ENCODE peak calls at places on chromosomes 2 and 18, in seven cellular contexts. One of them, this sample, is unnamed.

GRCh38 chr2:118718921-118719320 is 128.5 kb downstream of the EN1 start:
- DNase-seq in fibroblast of lung: no peak
- DNase-seq in IMR-90: no peak
- DNase-seq in esophagus squamous epithelium: no peak
- DNase-seq in uterus: no peak
- DNase-seq in right atrium auricular region: no peak
- DNase-seq in transverse colon: no peak
- DNase-seq in this sample: peak; percentile 83

GRCh38 chr18:59820663-59821062 is 79.1 kb upstream of the PMAIP1 start:
- DNase-seq in right atrium auricular region: no peak
- DNase-seq in fibroblast of lung: peak; percentile 36
- DNase-seq in IMR-90: peak; percentile 34
- DNase-seq in uterus: no peak
- DNase-seq in transverse colon: no peak
- DNase-seq in esophagus squamous epithelium: no peak
- DNase-seq in this sample: no peak

GRCh38 chr2:106961328-106961727 is 75.4 kb upstream of the ST6GAL2 start:
- DNase-seq in transverse colon: no peak
- DNase-seq in esophagus squamous epithelium: no peak
- DNase-seq in IMR-90: peak; percentile 5
- DNase-seq in uterus: no peak
- DNase-seq in right atrium auricular region: no peak
- DNase-seq in fibroblast of lung: no peak
- DNase-seq in this sample: no peak

GRCh38 chr18:63551769-63552168 is 9.6 kb downstream of the SERPINB12 start:
- DNase-seq in transverse colon: no peak
- DNase-seq in uterus: no peak
- DNase-seq in esophagus squamous epithelium: no peak
- DNase-seq in IMR-90: no peak
- DNase-seq in right atrium auricular region: no peak
- DNase-seq in fibroblast of lung: no peak
- DNase-seq in this sample: no peak

GRCh38 chr18:31657823-31658669 is 26.3 kb downstream of the B4GALT6 start:
- DNase-seq in uterus: no peak
- DNase-seq in transverse colon: no peak
- DNase-seq in esophagus squamous epithelium: no peak
- DNase-seq in fibroblast of lung: no peak
- DNase-seq in IMR-90: no peak
- DNase-seq in right atrium auricular region: no peak
- DNase-seq in this sample: no peak

GRCh38 chr2:221758076-221758475 is 186.0 kb upstream of the EPHA4 start:
- DNase-seq in esophagus squamous epithelium: no peak
- DNase-seq in transverse colon: no peak
- DNase-seq in fibroblast of lung: no peak
- DNase-seq in uterus: no peak
- DNase-seq in right atrium auricular region: no peak
- DNase-seq in IMR-90: no peak
- DNase-seq in this sample: no peak

GRCh38 chr18:41075212-41075611 is 879.8 kb upstream of the PIK3C3 start:
- DNase-seq in fibroblast of lung: peak; percentile 80
- DNase-seq in transverse colon: no peak
- DNase-seq in esophagus squamous epithelium: no peak
- DNase-seq in uterus: no peak
- DNase-seq in right atrium auricular region: no peak
- DNase-seq in IMR-90: peak; percentile 94
- DNase-seq in this sample: peak; percentile 82

GRCh38 chr2:209578394-209579006 is 154.7 kb downstream of the MAP2 start:
- DNase-seq in transverse colon: no peak
- DNase-seq in uterus: no peak
- DNase-seq in right atrium auricular region: no peak
- DNase-seq in esophagus squamous epithelium: no peak
- DNase-seq in fibroblast of lung: no peak
- DNase-seq in IMR-90: no peak
- DNase-seq in this sample: no peak

GRCh38 chr2:105926960-105927678 is 182.4 kb downstream of the NCK2 start:
- DNase-seq in fibroblast of lung: no peak
- DNase-seq in right atrium auricular region: no peak
- DNase-seq in transverse colon: peak; percentile 25
- DNase-seq in uterus: no peak
- DNase-seq in esophagus squamous epithelium: no peak
- DNase-seq in IMR-90: no peak
- DNase-seq in this sample: no peak

GRCh38 chr2:58237741-58238140 is 3.4 kb downstream of the FANCL start:
- DNase-seq in IMR-90: no peak
- DNase-seq in esophagus squamous epithelium: no peak
- DNase-seq in fibroblast of lung: no peak
- DNase-seq in uterus: no peak
- DNase-seq in right atrium auricular region: no peak
- DNase-seq in transverse colon: no peak
- DNase-seq in this sample: no peak

GRCh38 chr2:134372611-134373131 is 118.8 kb downstream of the MGAT5 start:
- DNase-seq in transverse colon: no peak
- DNase-seq in IMR-90: peak; percentile 94
- DNase-seq in esophagus squamous epithelium: no peak
- DNase-seq in fibroblast of lung: peak; percentile 91
- DNase-seq in right atrium auricular region: no peak
- DNase-seq in uterus: peak; percentile 50
- DNase-seq in this sample: peak; percentile 76

GRCh38 chr18:40821596-40822243 is 1133.3 kb upstream of the PIK3C3 start:
- DNase-seq in uterus: no peak
- DNase-seq in transverse colon: no peak
- DNase-seq in IMR-90: no peak
- DNase-seq in right atrium auricular region: no peak
- DNase-seq in esophagus squamous epithelium: no peak
- DNase-seq in fibroblast of lung: no peak
- DNase-seq in this sample: no peak

GRCh38 chr18:808502-808901 is 3.5 kb downstream of the YES1 start:
- DNase-seq in fibroblast of lung: no peak
- DNase-seq in transverse colon: no peak
- DNase-seq in esophagus squamous epithelium: no peak
- DNase-seq in IMR-90: no peak
- DNase-seq in right atrium auricular region: no peak
- DNase-seq in uterus: no peak
- DNase-seq in this sample: no peak

GRCh38 chr2:62817348-62817747 is 111.8 kb downstream of the EHBP1 start:
- DNase-seq in IMR-90: no peak
- DNase-seq in esophagus squamous epithelium: no peak
- DNase-seq in uterus: no peak
- DNase-seq in transverse colon: no peak
- DNase-seq in right atrium auricular region: no peak
- DNase-seq in fibroblast of lung: no peak
- DNase-seq in this sample: peak; percentile 33

GRCh38 chr2:207528980-207529329 is 807 bp upstream of the CREB1 start:
- DNase-seq in esophagus squamous epithelium: no peak
- DNase-seq in fibroblast of lung: peak; percentile 26
- DNase-seq in uterus: peak; percentile 50
- DNase-seq in IMR-90: no peak
- DNase-seq in right atrium auricular region: peak; percentile 62
- DNase-seq in transverse colon: peak; percentile 53
- DNase-seq in this sample: peak; percentile 26
- TF ChIP-seq CTCF in esophagus squamous epithelium: no peak
- TF ChIP-seq CTCF in fibroblast of lung: peak; percentile 21
- TF ChIP-seq CTCF in uterus: no peak
- TF ChIP-seq CTCF in IMR-90: peak; percentile 7
- TF ChIP-seq CTCF in right atrium auricular region: peak; percentile 36
- TF ChIP-seq CTCF in transverse colon: peak; percentile 21
- TF ChIP-seq CTCF in this sample: no peak

GRCh38 chr2:64978514-64979268 is 10.5 kb upstream of the SLC1A4 start:
- DNase-seq in fibroblast of lung: no peak
- DNase-seq in right atrium auricular region: no peak
- DNase-seq in esophagus squamous epithelium: no peak
- DNase-seq in IMR-90: peak; percentile 64
- DNase-seq in uterus: no peak
- DNase-seq in transverse colon: no peak
- DNase-seq in this sample: peak; percentile 58
- H3K4me3 ChIP-seq in fibroblast of lung: no peak overlapping the region
- H3K4me3 ChIP-seq in right atrium auricular region: no peak overlapping the region
- H3K4me3 ChIP-seq in esophagus squamous epithelium: no peak overlapping the region
- H3K4me3 ChIP-seq in IMR-90: no peak overlapping the region
- H3K4me3 ChIP-seq in uterus: no peak overlapping the region
- H3K4me3 ChIP-seq in transverse colon: no peak overlapping the region
- H3K4me3 ChIP-seq in this sample: no peak overlapping the region

GRCh38 chr2:71789556-71790219 is 336.3 kb downstream of the DYSF start:
- DNase-seq in fibroblast of lung: no peak
- DNase-seq in uterus: no peak
- DNase-seq in transverse colon: no peak
- DNase-seq in IMR-90: no peak
- DNase-seq in right atrium auricular region: no peak
- DNase-seq in esophagus squamous epithelium: no peak
- DNase-seq in this sample: no peak
- TF ChIP-seq CTCF in fibroblast of lung: peak; percentile 3
- TF ChIP-seq CTCF in uterus: no peak
- TF ChIP-seq CTCF in transverse colon: no peak
- TF ChIP-seq CTCF in IMR-90: peak; percentile 12
- TF ChIP-seq CTCF in right atrium auricular region: no peak
- TF ChIP-seq CTCF in esophagus squamous epithelium: no peak
- TF ChIP-seq CTCF in this sample: no peak

DNA sequence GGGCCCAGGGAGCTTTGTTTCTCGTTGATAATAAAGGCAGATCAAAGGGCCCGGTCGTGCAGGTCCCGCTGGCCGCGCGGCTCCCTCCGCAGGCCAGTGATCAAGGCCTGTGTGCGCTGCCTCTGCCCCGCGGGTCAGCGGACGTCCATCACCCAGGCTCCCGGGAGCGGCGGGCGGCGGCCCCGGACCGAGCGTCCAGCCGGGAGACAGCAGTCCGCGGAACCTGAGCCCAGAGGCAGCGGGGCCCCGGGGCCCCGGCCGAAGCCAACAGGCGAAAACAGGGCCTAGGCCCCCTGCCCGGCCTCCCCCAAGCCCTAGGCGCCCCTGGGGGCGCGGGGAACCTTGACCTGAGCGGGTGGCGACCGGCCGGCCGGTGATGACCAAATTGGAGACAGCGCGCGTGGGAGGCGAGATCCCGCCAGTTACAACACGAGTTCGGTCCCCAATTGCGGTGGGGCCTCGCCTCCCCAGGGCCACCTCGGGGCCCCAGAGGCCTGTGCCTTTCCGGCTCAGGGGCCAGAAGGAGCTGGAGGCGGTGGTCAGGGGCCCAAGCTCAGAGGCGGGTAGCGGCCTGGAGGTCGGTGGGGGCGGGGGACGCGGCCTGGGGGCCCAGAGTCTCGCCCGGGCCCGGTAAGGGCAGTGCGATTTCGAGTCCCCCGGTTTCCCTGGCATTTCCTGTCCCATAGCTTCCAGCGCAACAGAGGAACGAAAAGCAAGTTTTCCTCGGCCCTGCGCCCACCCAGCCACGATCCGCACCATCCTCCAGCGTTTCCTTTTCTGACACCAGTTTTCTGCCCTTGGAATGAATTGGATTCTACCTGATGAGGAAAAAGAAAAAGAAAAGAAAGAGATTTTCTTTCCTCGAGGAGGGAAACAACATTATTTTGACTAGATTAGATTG is 5.9 kb downstream of the SP9 start:
- DNase-seq in fibroblast of lung: no peak
- DNase-seq in transverse colon: no peak
- DNase-seq in esophagus squamous epithelium: no peak
- DNase-seq in right atrium auricular region: no peak
- DNase-seq in uterus: no peak
- DNase-seq in IMR-90: no peak
- DNase-seq in this sample: no peak
- H3K4me3 ChIP-seq in fibroblast of lung: no peak overlapping the region
- H3K4me3 ChIP-seq in transverse colon: peak overlapping the region; percentile 14
- H3K4me3 ChIP-seq in esophagus squamous epithelium: no peak overlapping the region
- H3K4me3 ChIP-seq in right atrium auricular region: peak overlapping the region; percentile 2
- H3K4me3 ChIP-seq in uterus: no peak overlapping the region
- H3K4me3 ChIP-seq in IMR-90: no peak overlapping the region
- H3K4me3 ChIP-seq in this sample: no peak overlapping the region

This sample was measured in epithelial cell of esophagus.